ENCODE peak calls at places on chromosomes 2 and 18, in six cellular contexts. X is aorta; A is choroid plexus epithelial cell; J is CD4-positive, alpha-beta memory T cell; Y is RWPE2; Z is fibroblast of mammary gland. O is an unnamed sample.

GRCh38 chr18:22282311-22283235 is 113.2 kb downstream of the GATA6 start:
- DNase-seq in Y (no peak), Z (peak), J (peak), X (no peak), A (peak), O (no peak)

GRCh38 chr2:178418426-178418825 is 32.5 kb downstream of the PRKRA start:
- DNase-seq in Z (peak), X (no peak), J (no peak), A (peak), Y (no peak), O (no peak)

GRCh38 chr2:219285894-219286425 is 6.8 kb downstream of the DNAJB2 start:
- DNase-seq in Z (peak), X (no peak), A (peak), J (no peak), Y (peak), O (no peak)

GRCh38 chr2:63081404-63081803 is 30.8 kb downstream of the OTX1 start:
- DNase-seq in Z (no peak), X (no peak), J (no peak), A (no peak), Y (no peak), O (peak)

GRCh38 chr2:11630855-11631254 is 39.1 kb downstream of the NTSR2 start:
- DNase-seq in J (no peak), Y (no peak), A (no peak), X (no peak), Z (no peak), O (no peak)

GRCh38 chr2:24304098-24304497 is 56.2 kb downstream of the ITSN2 start:
- DNase-seq in Y (no peak), J (no peak), A (peak), Z (peak), X (peak), O (no peak)

GRCh38 chr2:44186800-44187199 is 18.1 kb downstream of the PPM1B start:
- DNase-seq in Z (no peak), X (no peak), A (peak), Y (no peak), J (no peak), O (no peak)

GRCh38 chr2:5520352-5520996 is 171.7 kb upstream of the SOX11 start:
- DNase-seq in J (no peak), Y (no peak), Z (no peak), X (no peak), A (peak), O (no peak)

GRCh38 chr2:43425659-43426058 is 170.2 kb downstream of the THADA start:
- DNase-seq in X (no peak), Y (no peak), Z (no peak), A (no peak), J (no peak), O (no peak)

GRCh38 chr18:62759704-62760402 is 44.5 kb downstream of the PHLPP1 start:
- DNase-seq in X (no peak), Z (peak), A (peak), J (no peak), Y (no peak), O (no peak)

GRCh38 chr2:196249860-196250259 is 78.5 kb upstream of the STK17B start:
- DNase-seq in A (no peak), Y (no peak), J (no peak), X (no peak), Z (peak), O (no peak)

GRCh38 chr2:16939771-16940170 is 274.1 kb upstream of the CYRIA start:
- DNase-seq in Y (no peak), A (no peak), Z (no peak), X (no peak), J (no peak), O (no peak)

GRCh38 chr2:165357758-165358157 is 111.7 kb upstream of the CSRNP3 start:
- DNase-seq in Y (no peak), X (no peak), A (peak), J (no peak), Z (peak), O (no peak)

GRCh38 chr2:100104718-100105677 is 37.4 kb downstream of the AFF3 start:
- DNase-seq in X (no peak), Y (no peak), Z (no peak), A (no peak), J (peak), O (no peak)

GRCh38 chr2:69495008-69495407 is 57.8 kb upstream of the NFU1 start:
- DNase-seq in Y (no peak), J (no peak), Z (no peak), X (no peak), A (no peak), O (no peak)

GRCh38 chr18:24975499-24975898 is 376.5 kb downstream of the ZNF521 start:
- DNase-seq in A (no peak), J (no peak), Y (no peak), X (no peak), Z (no peak), O (no peak)

GRCh38 chr2:69915050-69915945 is at the start of gene MXD1:
- DNase-seq in J (peak), X (peak), A (no peak), Z (no peak), Y (no peak), O (no peak)

GRCh38 chr2:137172162-137172561 is 406.8 kb downstream of the THSD7B start:
- DNase-seq in Z (no peak), Y (no peak), X (no peak), J (no peak), A (peak), O (no peak)

GRCh38 chr18:57550510-57550909 is 36.0 kb downstream of the FECH start:
- DNase-seq in Z (no peak), X (no peak), J (no peak), A (no peak), Y (no peak), O (no peak)

GRCh38 chr18:53426656-53427055 is 797.8 kb downstream of the MBD2 start:
- DNase-seq in J (no peak), A (peak), X (no peak), Y (no peak), Z (no peak), O (no peak)

GRCh38 chr2:83079007-83079406 is 1380.1 kb downstream of the SUCLG1 start:
- DNase-seq in A (no peak), Y (no peak), J (no peak), Z (no peak), X (no peak), O (no peak)

GRCh38 chr2:17540813-17541513 is 467 bp downstream of the VSNL1 start:
- DNase-seq in Z (peak), X (no peak), Y (no peak), J (no peak), A (no peak), O (no peak)

GRCh38 chr2:134289225-134289624 is 35.4 kb downstream of the MGAT5 start:
- DNase-seq in X (peak), A (no peak), Z (no peak), Y (no peak), J (peak), O (peak)

GRCh38 chr2:176083796-176084261 is at the start of gene EVX2:
- DNase-seq in J (peak), X (no peak), A (no peak), Y (no peak), Z (no peak), O (no peak)

GRCh38 chr2:79596403-79596802 is 83.6 kb downstream of the CTNNA2 start:
- DNase-seq in Z (no peak), J (no peak), Y (no peak), X (no peak), A (no peak), O (no peak)

DNA sequence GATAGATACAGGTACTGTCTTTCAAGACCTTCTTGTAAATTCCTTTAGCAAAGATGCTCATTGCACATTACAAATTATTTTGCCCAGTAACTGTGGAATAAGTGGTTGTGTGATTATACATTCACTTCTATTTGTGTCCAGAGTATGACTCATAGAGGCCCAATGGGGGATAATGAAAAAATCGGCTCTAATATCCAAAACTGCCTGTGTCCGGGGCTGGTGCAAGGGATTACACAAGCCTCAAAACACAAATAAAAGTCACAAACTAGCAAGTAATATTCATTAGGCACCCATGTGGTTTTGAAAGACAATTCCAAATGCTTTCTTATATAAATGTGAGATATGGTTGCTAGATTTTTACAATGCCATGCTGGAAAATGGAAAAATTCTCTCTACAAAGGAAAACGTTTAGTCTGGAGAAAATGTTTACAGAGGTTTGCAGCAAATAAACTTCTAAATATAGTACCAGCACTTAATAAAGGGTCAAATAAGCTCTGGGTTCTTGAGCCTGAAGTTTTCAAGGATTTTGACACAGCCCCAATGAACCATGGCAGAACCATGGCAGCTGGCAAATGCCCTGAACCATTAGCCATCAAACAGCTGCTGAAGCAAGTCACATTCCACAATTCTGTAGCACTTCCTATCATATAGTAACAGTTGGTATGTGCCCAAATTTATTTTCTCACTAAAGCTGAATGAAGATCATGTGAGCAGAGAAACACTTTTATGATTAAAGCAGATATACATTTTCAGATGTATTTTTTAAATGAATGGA is 40.5 kb downstream of the IRS1 start:
- DNase-seq in A (peak), X (no peak), Z (peak), J (no peak), Y (no peak), O (no peak)
- H3K4me3 ChIP-seq in A (no peak), X (no peak), Z (no peak), J (no peak), Y (no peak), O (no peak)

GRCh38 chr2:149598014-149598395 is 10.4 kb upstream of the MMADHC start:
- DNase-seq in A (no peak), J (no peak), Y (no peak), Z (peak), X (no peak), O (no peak)
- H3K4me3 ChIP-seq in A (peak), J (no peak), Y (no peak), Z (no peak), X (peak), O (no peak)

GRCh38 chr2:10042301-10043161 is 819 bp upstream of the KLF11 start:
- DNase-seq in Y (no peak), J (peak), Z (peak), A (peak), X (peak), O (no peak)
- H3K4me3 ChIP-seq in Y (no peak), J (no peak), Z (peak), A (peak), X (no peak), O (no peak)

DNA sequence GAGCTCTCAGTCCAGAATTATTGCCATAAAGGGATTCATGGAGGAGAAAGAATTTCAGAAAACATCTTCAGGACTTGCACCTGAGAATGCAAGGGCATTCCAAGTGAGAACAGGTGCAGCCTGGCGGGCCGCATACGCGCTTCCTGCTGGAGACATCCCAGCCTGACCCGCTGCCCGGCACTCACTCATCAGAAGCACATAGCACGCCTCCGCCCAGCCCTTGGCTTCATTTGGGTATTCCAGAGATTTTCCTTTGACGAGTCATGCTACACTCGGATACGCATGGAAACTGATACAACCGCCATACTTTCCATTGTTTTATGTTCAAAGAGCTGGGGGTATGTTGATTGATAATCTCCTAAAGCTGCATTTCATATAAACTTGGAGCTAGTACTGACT is 228.0 kb upstream of the ID2 start:
- DNase-seq in A (no peak), X (no peak), Z (no peak), Y (no peak), J (no peak), O (no peak)
- H3K4me3 ChIP-seq in A (no peak), X (no peak), Z (no peak), Y (no peak), J (no peak), O (no peak)

GRCh38 chr2:50346586-50347351 is 685.2 kb downstream of the NRXN1 start:
- DNase-seq in X (no peak), Z (no peak), Y (peak), J (no peak), A (no peak), O (no peak)

GRCh38 chr2:50345691-50346090 is 686.2 kb downstream of the NRXN1 start:
- DNase-seq in Z (no peak), A (no peak), X (no peak), Y (no peak), J (no peak), O (no peak)

GRCh38 chr2:50347355-50348044 is 684.4 kb downstream of the NRXN1 start:
- DNase-seq in Y (peak), X (no peak), A (no peak), J (no peak), Z (no peak), O (no peak)

GRCh38 chr2:50344509-50345106 is 687.3 kb downstream of the NRXN1 start:
- DNase-seq in J (no peak), X (no peak), A (no peak), Y (no peak), Z (no peak), O (no peak)

GRCh38 chr2:50346104-50346503 is 685.8 kb downstream of the NRXN1 start:
- DNase-seq in Z (no peak), J (no peak), Y (peak), X (no peak), A (no peak), O (no peak)
- H3K4me3 ChIP-seq in Z (no peak), J (no peak), Y (no peak), X (peak), A (no peak), O (no peak)

DNA sequence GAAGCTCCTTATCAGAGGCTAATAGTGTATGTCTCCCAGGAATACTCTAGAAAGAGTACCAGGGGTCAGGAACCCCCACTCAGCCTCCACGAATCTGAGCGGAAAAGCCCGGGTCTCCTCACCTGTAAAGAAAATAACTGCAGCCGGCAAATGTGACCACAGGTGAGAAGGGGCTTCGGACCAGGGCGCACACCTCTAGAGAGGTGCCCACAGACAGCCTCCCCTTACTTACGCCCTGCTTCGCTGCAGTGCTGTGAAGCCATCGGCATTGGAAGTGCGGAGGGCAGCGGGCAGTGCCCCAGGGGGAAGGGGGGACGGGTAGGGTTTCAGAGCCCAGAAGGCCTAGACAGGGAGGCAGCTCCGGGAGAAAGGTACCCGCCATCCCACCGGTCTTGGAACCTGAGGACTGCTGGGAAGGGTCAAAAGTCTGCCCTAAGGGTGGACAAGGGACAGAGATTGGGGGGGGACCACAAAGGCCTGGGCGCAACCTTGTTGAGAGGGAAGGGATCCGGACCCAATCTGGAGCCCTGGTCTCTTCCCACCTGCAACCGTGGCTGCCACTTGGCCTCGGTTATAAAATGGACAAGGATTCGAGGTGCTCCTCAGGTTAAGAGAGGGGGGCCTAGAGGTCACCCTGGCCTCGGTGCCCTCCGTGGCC is 642 bp upstream of the STEAP3 start:
- DNase-seq in Z (no peak), A (no peak), J (no peak), Y (no peak), X (no peak), O (no peak)
- H3K4me3 ChIP-seq in Z (peak), A (peak), J (no peak), Y (peak), X (no peak), O (no peak)